ENCODE peak calls at places on chromosomes 16 and 17, in six cellular contexts. U is NCI-H774, Z is posterior vena cava, W is C1 segment of cervical spinal cord, V is NCI-H460, G is A549. I is an unnamed sample.

GRCh38 chr16:83957296-83957855 is 4.3 kb downstream of the OSGIN1 start:
- DNase-seq in U (no peak), Z (no peak), W (no peak), V (no peak), G (no peak), I (no peak)

GRCh38 chr17:77471984-77472836 is 331.4 kb downstream of the SEC14L1 start:
- DNase-seq in U (no peak), Z (no peak), W (peak), V (no peak), G (no peak), I (no peak)

GRCh38 chr17:41697122-41697962 is 8.7 kb downstream of the EIF1 start:
- DNase-seq in U (no peak), Z (no peak), W (peak), V (no peak), G (no peak), I (peak)

GRCh38 chr17:77391668-77392375 is 251.1 kb downstream of the SEC14L1 start:
- DNase-seq in U (no peak), Z (peak), W (no peak), V (no peak), G (peak), I (no peak)

GRCh38 chr16:57639172-57639571 is 10.7 kb downstream of the ADGRG1 start:
- DNase-seq in U (peak), Z (no peak), W (peak), V (no peak), G (no peak), I (no peak)

GRCh38 chr16:48434653-48435318 is 49.6 kb upstream of the SIAH1 start:
- DNase-seq in U (no peak), Z (no peak), W (no peak), V (no peak), G (peak), I (no peak)

GRCh38 chr17:44623070-44623725 is 33.1 kb upstream of the MEIOC start:
- DNase-seq in U (no peak), Z (peak), W (no peak), V (no peak), G (peak), I (peak)

GRCh38 chr17:82690786-82691489 is 7.6 kb downstream of the RAB40B start:
- DNase-seq in U (no peak), Z (peak), W (peak), V (no peak), G (no peak), I (no peak)

GRCh38 chr16:12392585-12393089 is 411.1 kb downstream of the CPPED1 start:
- DNase-seq in U (no peak), Z (no peak), W (no peak), V (no peak), G (no peak), I (no peak)

GRCh38 chr17:19410875-19411291 is at the start of gene RNF112:
- DNase-seq in U (no peak), Z (peak), W (peak), V (no peak), G (no peak), I (no peak)

GRCh38 chr16:86772231-86772510 is 193.8 kb downstream of the FOXL1 start:
- DNase-seq in U (no peak), Z (no peak), W (no peak), V (no peak), G (no peak), I (no peak)

GRCh38 chr16:87740441-87740840 is 25.3 kb downstream of the KLHDC4 start:
- DNase-seq in U (no peak), Z (no peak), W (no peak), V (no peak), G (no peak), I (no peak)

GRCh38 chr17:68248199-68248825 is 469 bp downstream of the AMZ2 start:
- DNase-seq in U (peak), Z (no peak), W (peak), V (peak), G (no peak), I (peak)

GRCh38 chr17:78474631-78475146 is 96.2 kb downstream of the PGS1 start:
- DNase-seq in U (no peak), Z (no peak), W (no peak), V (no peak), G (no peak), I (no peak)

GRCh38 chr16:87297918-87298631 is 19.1 kb downstream of the C16orf95 start:
- DNase-seq in U (no peak), Z (peak), W (no peak), V (peak), G (no peak), I (peak)

GRCh38 chr16:72195609-72196008 is 23.7 kb upstream of the PMFBP1 start:
- DNase-seq in U (no peak), Z (no peak), W (no peak), V (no peak), G (no peak), I (no peak)

GRCh38 chr17:50329716-50330115 is 16.2 kb upstream of the XYLT2 start:
- DNase-seq in U (no peak), Z (peak), W (no peak), V (no peak), G (no peak), I (no peak)

GRCh38 chr16:88941051-88941932 is 35.7 kb downstream of the CBFA2T3 start:
- DNase-seq in U (no peak), Z (no peak), W (no peak), V (no peak), G (no peak), I (peak)

GRCh38 chr17:30827082-30827481 is 2.6 kb upstream of the CRLF3 start:
- DNase-seq in U (no peak), Z (no peak), W (no peak), V (no peak), G (no peak), I (no peak)

GRCh38 chr17:64983708-64984107 is 64.4 kb upstream of the LRRC37A3 start:
- DNase-seq in U (no peak), Z (no peak), W (no peak), V (no peak), G (no peak), I (no peak)

GRCh38 chr17:7710341-7710740 is 5.3 kb downstream of the EFNB3 start:
- DNase-seq in U (no peak), Z (peak), W (no peak), V (no peak), G (no peak), I (no peak)

GRCh38 chr17:43702636-43703035 is 40.9 kb upstream of the MEOX1 start:
- DNase-seq in U (peak), Z (no peak), W (no peak), V (no peak), G (peak), I (no peak)

GRCh38 chr17:307295-307691 is 45.3 kb downstream of the RPH3AL start:
- DNase-seq in U (no peak), Z (no peak), W (no peak), V (no peak), G (no peak), I (no peak)

GRCh38 chr17:50661795-50662391 is 27.2 kb downstream of the ABCC3 start:
- DNase-seq in U (no peak), Z (no peak), W (no peak), V (peak), G (peak), I (peak)

GRCh38 chr17:2264023-2264860 is 39.3 kb downstream of the SMG6 start:
- DNase-seq in U (no peak), Z (no peak), W (no peak), V (no peak), G (no peak), I (no peak)

GRCh38 chr16:24540575-24541240 is 1.3 kb downstream of the RBBP6 start:
- DNase-seq in U (no peak), Z (no peak), W (no peak), V (no peak), G (peak), I (peak)

GRCh38 chr17:78933959-78934568 is 8.9 kb upstream of the TIMP2 start:
- DNase-seq in U (peak), Z (peak), W (peak), V (peak), G (peak), I (peak)

GRCh38 chr16:23156946-23157460 is 7.8 kb upstream of the USP31 start:
- DNase-seq in U (no peak), Z (no peak), W (no peak), V (no peak), G (no peak), I (no peak)

GRCh38 chr16:57263585-57264351 is 18.7 kb downstream of the ARL2BP start:
- DNase-seq in U (no peak), Z (peak), W (no peak), V (no peak), G (no peak), I (no peak)

GRCh38 chr16:81650982-81651562 is 128.0 kb upstream of the PLCG2 start:
- DNase-seq in U (peak), Z (peak), W (no peak), V (no peak), G (no peak), I (no peak)

GRCh38 chr17:48494335-48494734 is 36.5 kb downstream of the HOXB1 start:
- DNase-seq in U (peak), Z (no peak), W (no peak), V (no peak), G (no peak), I (no peak)

GRCh38 chr17:4947411-4948165 is 742 bp downstream of the PFN1 start:
- DNase-seq in U (no peak), Z (peak), W (peak), V (no peak), G (peak), I (peak)

GRCh38 chr16:24645739-24646645 is 83.5 kb upstream of the TNRC6A start:
- DNase-seq in U (no peak), Z (no peak), W (no peak), V (peak), G (peak), I (no peak)

GRCh38 chr17:10579270-10579669 is 29.8 kb upstream of the MYH2 start:
- DNase-seq in U (no peak), Z (no peak), W (no peak), V (no peak), G (no peak), I (no peak)

GRCh38 chr17:72816406-72816805 is 276.1 kb downstream of the SLC39A11 start:
- DNase-seq in U (no peak), Z (no peak), W (no peak), V (no peak), G (no peak), I (no peak)

GRCh38 chr16:57564571-57565270 is 22.3 kb downstream of the ADGRG5 start:
- DNase-seq in U (no peak), Z (no peak), W (no peak), V (no peak), G (no peak), I (no peak)

GRCh38 chr17:8585911-8586310 is 44.6 kb downstream of the MYH10 start:
- DNase-seq in U (no peak), Z (no peak), W (no peak), V (no peak), G (no peak), I (no peak)

GRCh38 chr17:42347198-42347597 is 41.0 kb downstream of the STAT3 start:
- DNase-seq in U (no peak), Z (no peak), W (no peak), V (no peak), G (peak), I (no peak)

I was measured in T47D.